ENCODE peak calls at places on chromosome 20, in ten cellular contexts. G is ovary, E is esophagus squamous epithelium, C is adrenal gland, U is Peyer's patch, A is right lobe of liver, X is lower leg skin, N is HCT116, H is body of pancreas, D is uterus. R is an unnamed sample.
A peak's percentile ranks its signal among the peaks of the same experiment; 100 is the strongest.

GRCh38 chr20:63567382-63568169 is 6.5 kb downstream of the HELZ2 start:
- DNase-seq in G (no peak), E (no peak), C (no peak), U (peak; percentile 75), A (no peak), X (no peak), N (no peak), H (no peak), D (no peak), R (no peak)

GRCh38 chr20:63736893-63737689 is 627 bp downstream of the LIME1 start:
- DNase-seq in G (peak; percentile 24), E (no peak), C (peak; percentile 36), U (peak; percentile 69), A (peak; percentile 71), X (peak; percentile 86), N (no peak), H (no peak), D (peak; percentile 18), R (no peak)

GRCh38 chr20:9506964-9507369 is 7.4 kb upstream of the LAMP5 start:
- DNase-seq in G (no peak), E (no peak), C (no peak), U (no peak), A (no peak), X (no peak), N (no peak), H (no peak), D (no peak), R (no peak)

GRCh38 chr20:52598306-52598705 is 373.9 kb upstream of the TSHZ2 start:
- DNase-seq in G (no peak), E (no peak), C (no peak), U (no peak), A (no peak), X (no peak), N (no peak), H (no peak), D (no peak), R (no peak)

GRCh38 chr20:43305749-43306148 is 116.0 kb upstream of the PTPRT start:
- DNase-seq in G (no peak), E (no peak), C (no peak), U (no peak), A (no peak), X (peak; percentile 2), N (no peak), H (no peak), D (no peak), R (no peak)

GRCh38 chr20:16028923-16029322 is 544.3 kb downstream of the KIF16B start:
- DNase-seq in G (no peak), E (no peak), C (no peak), U (no peak), A (no peak), X (no peak), N (no peak), H (no peak), D (no peak), R (no peak)

GRCh38 chr20:50395258-50395729 is 114.9 kb upstream of the PTPN1 start:
- DNase-seq in G (peak; percentile 69), E (no peak), C (peak; percentile 95), U (no peak), A (peak; percentile 97), X (peak; percentile 95), N (no peak), H (peak; percentile 65), D (peak; percentile 82), R (no peak)

GRCh38 chr20:50041238-50041915 is 58.6 kb downstream of the SNAI1 start:
- DNase-seq in G (no peak), E (no peak), C (no peak), U (peak; percentile 45), A (no peak), X (no peak), N (no peak), H (no peak), D (no peak), R (no peak)

GRCh38 chr20:33788351-33789049 is 22.6 kb upstream of the CHMP4B start:
- DNase-seq in G (no peak), E (no peak), C (no peak), U (no peak), A (no peak), X (no peak), N (no peak), H (no peak), D (no peak), R (no peak)

DNA sequence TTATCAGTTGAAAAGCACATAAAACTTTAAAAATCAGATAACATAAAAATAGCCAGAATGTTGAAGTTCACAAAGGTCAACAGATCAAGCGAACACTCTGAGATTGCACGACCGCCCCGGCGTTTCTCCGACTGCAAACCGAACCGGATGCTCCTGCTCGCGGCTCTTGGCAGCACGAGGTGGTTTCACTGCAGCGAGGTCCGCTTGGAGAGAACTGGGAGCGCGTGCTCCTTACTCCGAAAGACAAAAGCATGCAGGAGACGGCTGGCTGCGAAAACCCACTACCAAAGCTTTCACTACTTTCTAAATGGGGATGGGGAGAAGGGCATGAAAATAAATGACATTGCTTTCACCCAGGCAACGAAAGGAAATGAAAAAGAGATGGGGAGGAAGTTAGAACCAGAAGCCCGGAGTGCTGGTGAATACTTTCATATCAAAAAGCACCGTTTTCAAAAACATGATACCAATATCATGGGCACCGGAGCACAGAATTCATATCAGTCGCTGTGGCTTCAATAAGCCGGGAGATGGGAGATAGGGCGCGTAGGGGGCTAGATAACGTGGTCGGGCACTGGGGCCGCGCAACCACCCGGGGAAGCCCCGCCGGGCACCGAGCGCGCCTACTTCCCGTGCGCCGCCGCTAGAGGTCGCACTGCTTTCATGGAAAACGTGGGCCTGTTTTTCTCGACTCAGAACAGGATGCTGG is 8.3 kb upstream of the ANKRD60 start:
- DNase-seq in G (peak; percentile 71), E (peak; percentile 5), C (peak; percentile 82), U (peak; percentile 70), A (peak; percentile 75), X (peak; percentile 94), N (no peak), H (peak; percentile 70), D (peak; percentile 50), R (peak; percentile 76)
- TF ChIP-seq POLR2A in G (peak; percentile 10), E (no peak), C (no peak), U (no peak), A (no peak), X (no peak), N (no peak), H (no peak), D (no peak), R (no peak)

GRCh38 chr20:46361811-46362210 is 44.6 kb downstream of the ELMO2 start:
- DNase-seq in G (no peak), E (no peak), C (no peak), U (no peak), A (no peak), X (peak; percentile 66), N (no peak), H (no peak), D (no peak), R (no peak)

GRCh38 chr20:46362931-46363872 is 43.2 kb downstream of the ELMO2 start:
- DNase-seq in G (no peak), E (no peak), C (peak; percentile 20), U (no peak), A (no peak), X (peak; percentile 56), N (no peak), H (no peak), D (no peak), R (no peak)

GRCh38 chr20:46364670-46365482 is 41.5 kb downstream of the ELMO2 start:
- DNase-seq in G (no peak), E (no peak), C (peak; percentile 89), U (no peak), A (no peak), X (peak; percentile 76), N (no peak), H (no peak), D (no peak), R (no peak)

GRCh38 chr20:46365483-46366215 is 40.8 kb downstream of the ELMO2 start:
- DNase-seq in G (no peak), E (no peak), C (no peak), U (no peak), A (no peak), X (peak; percentile 75), N (no peak), H (no peak), D (no peak), R (no peak)

GRCh38 chr20:46363874-46364669 is 42.3 kb downstream of the ELMO2 start:
- DNase-seq in G (peak; percentile 86), E (peak; percentile 18), C (peak; percentile 92), U (peak; percentile 83), A (peak; percentile 88), X (peak; percentile 96), N (peak; percentile 59), H (peak; percentile 86), D (peak; percentile 84), R (peak; percentile 91)
- TF ChIP-seq POLR2A in G (peak; percentile 91), E (peak; percentile 89), C (peak; percentile 87), U (peak; percentile 81), A (peak; percentile 89), X (no peak), N (no peak), H (peak; percentile 89), D (peak; percentile 45), R (peak; percentile 87)

GRCh38 chr20:62408640-62409039 is 1.6 kb upstream of the CABLES2 start:
- DNase-seq in G (no peak), E (no peak), C (no peak), U (no peak), A (no peak), X (no peak), N (no peak), H (no peak), D (no peak), R (no peak)

GRCh38 chr20:62405981-62406513 is 1.0 kb downstream of the CABLES2 start:
- DNase-seq in G (no peak), E (no peak), C (no peak), U (no peak), A (no peak), X (no peak), N (no peak), H (no peak), D (no peak), R (peak; percentile 37)

GRCh38 chr20:62406635-62407176 is 379 bp downstream of the CABLES2 start:
- DNase-seq in G (peak; percentile 49), E (no peak), C (peak; percentile 42), U (no peak), A (peak; percentile 65), X (no peak), N (no peak), H (peak; percentile 45), D (no peak), R (peak; percentile 30)

GRCh38 chr20:62408055-62408454 is 970 bp upstream of the CABLES2 start:
- DNase-seq in G (no peak), E (no peak), C (no peak), U (no peak), A (no peak), X (no peak), N (no peak), H (no peak), D (no peak), R (no peak)

GRCh38 chr20:62407221-62407992 is at the start of gene CABLES2:
- DNase-seq in G (peak; percentile 92), E (peak; percentile 72), C (peak; percentile 94), U (peak; percentile 89), A (peak; percentile 96), X (peak; percentile 98), N (peak; percentile 83), H (peak; percentile 93), D (peak; percentile 91), R (peak; percentile 96)
- TF ChIP-seq POLR2A in G (no peak), E (no peak), C (peak; percentile 27), U (peak; percentile 57), A (no peak), X (no peak), N (no peak), H (no peak), D (no peak), R (peak; percentile 37)

DNA sequence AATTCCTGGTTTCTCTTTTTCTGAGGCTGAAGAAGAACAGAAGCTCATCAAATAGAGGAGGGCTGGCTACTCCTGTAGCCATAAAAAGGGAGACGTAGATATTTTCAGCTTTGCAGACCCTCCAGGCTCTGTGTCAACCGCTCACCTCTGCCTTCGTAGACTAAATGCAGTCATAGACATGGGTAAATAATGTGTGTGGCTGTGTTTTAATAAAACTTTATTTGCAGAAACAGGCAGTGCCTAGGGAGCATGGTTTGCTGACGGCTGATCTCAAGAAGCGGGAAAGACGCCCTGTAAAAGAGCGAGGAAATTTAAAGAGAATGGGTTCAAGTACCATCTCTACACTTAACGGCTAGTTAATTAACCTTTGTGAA is 171.8 kb downstream of the BCAS1 start:
- DNase-seq in G (no peak), E (no peak), C (no peak), U (no peak), A (no peak), X (peak; percentile 2), N (no peak), H (no peak), D (no peak), R (no peak)
- TF ChIP-seq POLR2A in G (no peak), E (no peak), C (no peak), U (no peak), A (no peak), X (no peak), N (no peak), H (no peak), D (no peak), R (no peak)